ENCODE peak calls at places on chromosomes 1 and 21, in ten cellular contexts. P is CD8-positive, alpha-beta memory T cell; S is mesenchymal stem cell; M is naive thymus-derived CD8-positive, alpha-beta T cell; A is T-cell; Z is NCI-H1092; R is HS-5; E is posterior cingulate gyrus; L is stimulated activated CD4-positive, alpha-beta T cell treated with anti-CD3 and anti-CD28 coated beads, TNF-alpha, amount 100 ng/mL, for 48 hours; J is retinal pigment epithelial cell. T is an unnamed sample.

GRCh38 chr1:45254490-45254889 is 48.1 kb upstream of the ZSWIM5 start:
- DNase-seq in P (no peak), S (no peak), M (no peak), A (no peak), Z (no peak), R (no peak), E (no peak), L (no peak), J (no peak), T (no peak)

GRCh38 chr1:166379447-166379846 is 212.6 kb upstream of the FAM78B start:
- DNase-seq in P (no peak), S (peak), M (no peak), A (no peak), Z (no peak), R (no peak), E (peak), L (no peak), J (no peak), T (no peak)

GRCh38 chr1:7953850-7954609 is 7.5 kb upstream of the PARK7 start:
- DNase-seq in P (peak), S (no peak), M (peak), A (peak), Z (peak), R (peak), E (peak), L (peak), J (peak), T (peak)

GRCh38 chr1:208988811-208989222 is 594.7 kb upstream of the CAMK1G start:
- DNase-seq in P (peak), S (peak), M (peak), A (no peak), Z (peak), R (peak), E (no peak), L (no peak), J (no peak), T (peak)

GRCh38 chr1:167911413-167911812 is 2.5 kb downstream of the ADCY10 start:
- DNase-seq in P (no peak), S (no peak), M (no peak), A (no peak), Z (no peak), R (no peak), E (no peak), L (no peak), J (no peak), T (no peak)

GRCh38 chr1:10286244-10286643 is 75.9 kb downstream of the KIF1B start:
- DNase-seq in P (no peak), S (peak), M (no peak), A (no peak), Z (no peak), R (no peak), E (no peak), L (no peak), J (no peak), T (no peak)

GRCh38 chr1:5858246-5858645 is 134.0 kb downstream of the NPHP4 start:
- DNase-seq in P (no peak), S (no peak), M (no peak), A (no peak), Z (no peak), R (no peak), E (no peak), L (no peak), J (no peak), T (no peak)

GRCh38 chr21:35309316-35309715 is 260.2 kb upstream of the RUNX1 start:
- DNase-seq in P (no peak), S (no peak), M (no peak), A (no peak), Z (no peak), R (no peak), E (no peak), L (no peak), J (no peak), T (no peak)

GRCh38 chr1:201737350-201738060 is 91.5 kb upstream of the IPO9 start:
- DNase-seq in P (no peak), S (peak), M (no peak), A (no peak), Z (no peak), R (no peak), E (peak), L (no peak), J (peak), T (no peak)

T was measured in GM06990.